ENCODE peak calls at places on chromosome 9, in nine cellular contexts. S is Calu3, D is mesothelial cell of epicardium, W is OCI-LY7, T is epithelial cell of esophagus, E is cardiac fibroblast, C is sigmoid colon, V is tibial artery, P is stomach. A is an unnamed sample.

GRCh38 chr9:18261143-18261542 is 212.8 kb upstream of the ADAMTSL1 start:
- DNase-seq in V (no peak), E (peak), S (no peak), P (no peak), C (no peak), T (no peak), D (no peak), W (no peak), A (no peak)

GRCh38 chr9:112819635-112820496 is 69.3 kb downstream of the SNX30 start:
- DNase-seq in C (no peak), S (peak), W (peak), E (peak), P (peak), D (no peak), V (peak), T (peak), A (no peak)

GRCh38 chr9:104780796-104781395 is 17.0 kb downstream of the NIPSNAP3B start:
- DNase-seq in S (peak), D (no peak), C (no peak), T (peak), V (no peak), P (no peak), W (peak), E (peak), A (no peak)

GRCh38 chr9:134145262-134145661 is 9.4 kb downstream of the WDR5 start:
- DNase-seq in S (no peak), W (no peak), E (no peak), C (no peak), D (no peak), P (no peak), V (no peak), T (no peak), A (no peak)

GRCh38 chr9:105257767-105258166 is 13.3 kb downstream of the SLC44A1 start:
- DNase-seq in E (no peak), C (no peak), S (no peak), W (peak), P (no peak), V (no peak), D (no peak), T (no peak), A (no peak)

GRCh38 chr9:125932012-125932411 is 184.8 kb downstream of the PBX3 start:
- DNase-seq in T (peak), P (no peak), V (peak), W (no peak), D (no peak), E (peak), C (peak), S (no peak), A (no peak)

GRCh38 chr9:84875193-84875592 is 205.7 kb downstream of the NTRK2 start:
- DNase-seq in V (no peak), W (no peak), C (no peak), S (no peak), T (no peak), D (no peak), E (peak), P (no peak), A (no peak)

GRCh38 chr9:69333716-69334115 is 8.7 kb downstream of the ENTREP1 start:
- DNase-seq in P (no peak), C (no peak), W (no peak), T (no peak), S (no peak), D (no peak), V (no peak), E (no peak), A (no peak)

GRCh38 chr9:14511452-14511851 is 181.8 kb downstream of the ZDHHC21 start:
- DNase-seq in D (no peak), C (no peak), V (no peak), S (no peak), P (no peak), W (no peak), E (no peak), T (peak), A (no peak)

GRCh38 chr9:83706703-83707517 is 848 bp downstream of the UBQLN1 start:
- DNase-seq in E (peak), T (peak), D (peak), C (peak), W (peak), P (peak), S (no peak), V (peak), A (no peak)

GRCh38 chr9:136665111-136665703 is 2.5 kb downstream of the EGFL7 start:
- DNase-seq in T (no peak), P (no peak), W (no peak), C (no peak), S (no peak), E (no peak), V (no peak), D (no peak), A (no peak)

GRCh38 chr9:35163413-35163812 is 1.6 kb downstream of the UNC13B start:
- DNase-seq in T (no peak), W (no peak), S (no peak), E (no peak), D (no peak), C (no peak), V (no peak), P (no peak), A (no peak)

GRCh38 chr9:113503131-113503541 is 39.6 kb downstream of the RGS3 start:
- DNase-seq in W (no peak), C (no peak), E (no peak), P (no peak), D (no peak), T (no peak), S (no peak), V (no peak), A (no peak)

GRCh38 chr9:89603629-89604462 is 966 bp upstream of the GADD45G start:
- DNase-seq in T (peak), S (peak), W (peak), P (peak), C (peak), V (peak), D (no peak), E (peak), A (peak)

GRCh38 chr9:109224751-109225150 is 57.7 kb upstream of the FRRS1L start:
- DNase-seq in D (no peak), P (no peak), C (no peak), W (no peak), V (no peak), S (no peak), T (no peak), E (no peak), A (no peak)

GRCh38 chr9:34457266-34458012 is 931 bp downstream of the FAM219A start:
- DNase-seq in V (peak), W (peak), C (peak), S (peak), E (peak), T (peak), D (peak), P (peak), A (peak)

GRCh38 chr9:32351845-32352244 is 32.6 kb upstream of the ACO1 start:
- DNase-seq in P (no peak), C (no peak), T (peak), W (peak), V (no peak), S (no peak), E (peak), D (no peak), A (no peak)

GRCh38 chr9:124386201-124386600 is 29.0 kb downstream of the PSMB7 start:
- DNase-seq in W (no peak), E (no peak), C (no peak), S (no peak), P (no peak), T (no peak), D (no peak), V (no peak), A (no peak)

GRCh38 chr9:96136992-96137665 is 164.8 kb downstream of the HSD17B3 start:
- DNase-seq in S (no peak), T (no peak), C (peak), V (peak), E (peak), P (peak), D (no peak), W (peak), A (no peak)

GRCh38 chr9:93081081-93081529 is 14.9 kb upstream of the CARD19 start:
- DNase-seq in D (no peak), S (no peak), C (peak), T (no peak), P (no peak), V (peak), W (no peak), E (peak), A (peak)

GRCh38 chr9:98455957-98456621 is 200.6 kb upstream of the TBC1D2 start:
- DNase-seq in D (no peak), W (no peak), S (no peak), P (no peak), V (no peak), E (peak), T (peak), C (no peak), A (no peak)

GRCh38 chr9:121226186-121226585 is 24.5 kb upstream of the RAB14 start:
- DNase-seq in T (peak), S (no peak), W (no peak), P (no peak), V (no peak), D (no peak), E (no peak), C (no peak), A (no peak)

GRCh38 chr9:120916573-120916972 is 10.0 kb downstream of the TRAF1 start:
- DNase-seq in S (no peak), T (peak), V (peak), D (no peak), P (no peak), W (no peak), C (peak), E (peak), A (no peak)

GRCh38 chr9:133238851-133239532 is 29.9 kb upstream of the OBP2B start:
- DNase-seq in V (peak), E (peak), D (no peak), S (peak), C (no peak), W (peak), P (peak), T (peak), A (no peak)

GRCh38 chr9:110850401-110851135 is 182.0 kb downstream of the MUSK start:
- DNase-seq in V (no peak), P (no peak), D (no peak), S (no peak), E (no peak), C (no peak), T (no peak), W (no peak), A (no peak)

DNA sequence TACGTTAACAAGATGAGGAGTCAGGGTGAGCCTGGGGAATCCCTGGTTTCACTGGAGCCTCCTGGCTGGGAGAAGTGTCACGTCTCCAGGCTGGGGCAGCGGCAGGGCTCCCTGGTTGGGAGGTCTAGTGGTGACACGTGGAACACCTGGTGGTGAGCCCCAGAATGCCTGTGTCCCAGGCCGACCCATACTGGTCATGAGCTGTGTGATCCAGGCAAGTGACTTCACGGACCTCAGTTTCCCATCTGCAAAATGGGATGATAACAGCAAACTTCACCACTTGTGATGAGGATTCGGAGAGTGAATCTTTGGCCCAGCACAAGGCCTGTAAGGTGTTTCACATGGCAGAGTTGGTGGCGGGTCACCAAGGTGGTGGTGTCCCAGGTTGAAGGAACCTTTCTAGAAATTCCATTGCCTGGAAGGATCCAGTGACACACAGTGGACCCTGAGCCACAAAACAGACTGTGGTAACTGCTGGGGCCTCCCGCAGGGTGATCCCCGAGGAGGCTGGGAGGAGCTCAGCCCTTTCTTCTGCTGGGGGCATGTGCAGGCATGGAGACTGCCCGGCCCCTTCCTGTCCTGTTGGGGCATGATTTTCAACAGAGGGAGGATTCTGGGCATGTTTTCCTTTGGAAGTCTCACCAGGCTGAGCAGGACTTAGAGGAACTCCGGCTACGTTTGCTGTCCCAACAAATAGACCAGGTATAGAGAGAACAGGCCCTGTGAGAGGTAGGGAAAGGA is 153.9 kb upstream of the IER5L start:
- DNase-seq in W (no peak), S (no peak), V (no peak), P (no peak), D (no peak), C (no peak), E (peak), T (peak), A (no peak)
- TF ChIP-seq CTCF in W (no peak), S (no peak), V (no peak), P (no peak), D (no peak), C (no peak), E (no peak), T (peak), A (no peak)

GRCh38 chr9:127224178-127224882 is 40.2 kb upstream of the GARNL3 start:
- DNase-seq in P (peak), T (peak), W (peak), S (peak), E (peak), V (peak), D (peak), C (peak), A (no peak)
- TF ChIP-seq CTCF in P (no peak), T (no peak), W (no peak), S (no peak), E (peak), V (peak), D (peak), C (peak), A (peak)

GRCh38 chr9:8806150-8806549 is 1006.6 kb upstream of the DMAC1 start:
- DNase-seq in D (no peak), P (no peak), E (no peak), S (no peak), T (no peak), W (no peak), C (no peak), V (no peak), A (no peak)
- TF ChIP-seq CTCF in D (no peak), P (no peak), E (no peak), S (no peak), T (no peak), W (no peak), C (no peak), V (no peak), A (no peak)

GRCh38 chr9:114506082-114506390 is 763 bp upstream of the WHRN start:
- DNase-seq in T (no peak), V (no peak), W (no peak), S (no peak), E (no peak), D (no peak), C (no peak), P (no peak), A (no peak)

GRCh38 chr9:114505187-114506081 is at the start of gene WHRN:
- DNase-seq in D (peak), E (peak), W (peak), S (peak), P (peak), V (peak), T (peak), C (peak), A (peak)

GRCh38 chr9:114503522-114504340 is 1.5 kb downstream of the WHRN start:
- DNase-seq in C (no peak), P (no peak), S (no peak), T (no peak), D (no peak), W (no peak), E (no peak), V (no peak), A (no peak)

GRCh38 chr9:114503009-114503408 is 2.3 kb downstream of the WHRN start:
- DNase-seq in C (no peak), W (peak), V (no peak), P (peak), D (no peak), T (no peak), S (no peak), E (no peak), A (no peak)

DNA sequence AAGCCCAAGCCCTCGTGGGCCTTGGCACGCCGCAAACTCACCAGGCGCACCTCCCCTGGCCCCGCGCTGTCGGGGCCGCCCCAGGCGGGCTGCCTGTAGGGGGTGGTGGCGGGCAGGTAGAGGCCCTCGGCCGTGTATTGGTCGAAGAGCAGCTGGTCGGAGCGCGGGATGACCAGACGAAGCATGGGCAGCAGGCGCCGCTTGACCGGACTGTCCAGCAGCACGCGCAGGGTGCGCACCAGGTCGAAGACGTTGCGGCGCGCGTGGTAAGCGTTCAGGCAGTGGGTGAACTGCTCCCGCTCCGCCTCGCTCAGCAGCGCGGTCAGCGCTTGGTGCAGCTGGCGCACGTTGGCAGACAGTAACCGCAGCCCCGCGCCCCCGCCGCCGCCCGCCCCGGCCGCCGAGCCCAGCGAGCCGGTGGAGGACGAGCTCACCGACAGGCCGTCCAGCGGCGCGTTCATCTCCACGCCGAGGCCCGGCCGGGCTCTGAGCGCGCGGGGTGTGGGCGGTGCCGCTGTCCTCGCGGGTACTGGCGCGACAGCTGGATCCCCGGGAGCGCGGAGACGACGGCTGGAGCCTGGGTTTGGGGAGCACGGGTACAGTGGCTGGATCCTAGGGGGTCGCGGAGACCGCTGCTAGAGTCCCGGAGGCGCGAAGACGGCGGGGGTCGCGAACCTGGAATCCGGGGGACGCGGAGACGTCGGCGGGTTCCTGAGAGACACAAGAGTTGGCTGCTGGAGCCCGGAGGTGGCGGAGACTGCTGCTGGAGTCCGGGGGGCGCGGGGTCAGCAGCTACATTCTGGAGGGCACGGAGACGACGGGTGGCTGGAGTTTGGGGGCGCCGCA is 709 bp downstream of the WHRN start:
- DNase-seq in S (peak), V (peak), E (peak), T (peak), W (no peak), C (peak), D (peak), P (peak), A (peak)
- TF ChIP-seq CTCF in S (no peak), V (no peak), E (peak), T (peak), W (no peak), C (peak), D (peak), P (peak), A (peak)

A was measured in chondrocyte.